ENCODE peak calls at places on chromosomes 2 and 18, in eight cellular contexts. One of them, this sample, is unnamed.

GRCh38 chr2:54704688-54705605 is 18.5 kb upstream of the EML6 start:
- DNase-seq in activated T-helper 9 cell treated with anti-CD3 and anti-CD28 coated beads, Interleukin-2, amount 50 U/mL, for 16 hours: no peak
- DNase-seq in GM23248: peak
- DNase-seq in anterior cingulate cortex: no peak
- DNase-seq in CD8-positive, alpha-beta memory T cell: no peak
- DNase-seq in GM04504: peak
- DNase-seq in AG08395: peak
- DNase-seq in psoas muscle: no peak
- DNase-seq in this sample: peak

GRCh38 chr18:49708674-49709580 is 104.4 kb downstream of the ACAA2 start:
- DNase-seq in activated T-helper 9 cell treated with anti-CD3 and anti-CD28 coated beads, Interleukin-2, amount 50 U/mL, for 16 hours: no peak
- DNase-seq in GM23248: no peak
- DNase-seq in anterior cingulate cortex: no peak
- DNase-seq in CD8-positive, alpha-beta memory T cell: no peak
- DNase-seq in GM04504: no peak
- DNase-seq in AG08395: no peak
- DNase-seq in psoas muscle: no peak
- DNase-seq in this sample: no peak

GRCh38 chr2:217099561-217099960 is 239.7 kb upstream of the TNP1 start:
- DNase-seq in activated T-helper 9 cell treated with anti-CD3 and anti-CD28 coated beads, Interleukin-2, amount 50 U/mL, for 16 hours: no peak
- DNase-seq in GM23248: peak
- DNase-seq in anterior cingulate cortex: no peak
- DNase-seq in CD8-positive, alpha-beta memory T cell: no peak
- DNase-seq in GM04504: no peak
- DNase-seq in AG08395: no peak
- DNase-seq in psoas muscle: peak
- DNase-seq in this sample: no peak

GRCh38 chr2:113754989-113755689 is 1.3 kb downstream of the SLC35F5 start:
- DNase-seq in activated T-helper 9 cell treated with anti-CD3 and anti-CD28 coated beads, Interleukin-2, amount 50 U/mL, for 16 hours: no peak
- DNase-seq in GM23248: peak
- DNase-seq in anterior cingulate cortex: no peak
- DNase-seq in CD8-positive, alpha-beta memory T cell: no peak
- DNase-seq in GM04504: no peak
- DNase-seq in AG08395: peak
- DNase-seq in psoas muscle: no peak
- DNase-seq in this sample: peak

GRCh38 chr2:175957845-175958244 is 44.2 kb downstream of the LNPK start:
- DNase-seq in activated T-helper 9 cell treated with anti-CD3 and anti-CD28 coated beads, Interleukin-2, amount 50 U/mL, for 16 hours: no peak
- DNase-seq in GM23248: no peak
- DNase-seq in anterior cingulate cortex: no peak
- DNase-seq in CD8-positive, alpha-beta memory T cell: no peak
- DNase-seq in GM04504: no peak
- DNase-seq in AG08395: no peak
- DNase-seq in psoas muscle: no peak
- DNase-seq in this sample: no peak

GRCh38 chr2:163407296-163407695 is 328.5 kb downstream of the FIGN start:
- DNase-seq in activated T-helper 9 cell treated with anti-CD3 and anti-CD28 coated beads, Interleukin-2, amount 50 U/mL, for 16 hours: no peak
- DNase-seq in GM23248: no peak
- DNase-seq in anterior cingulate cortex: no peak
- DNase-seq in CD8-positive, alpha-beta memory T cell: no peak
- DNase-seq in GM04504: no peak
- DNase-seq in AG08395: no peak
- DNase-seq in psoas muscle: no peak
- DNase-seq in this sample: peak

GRCh38 chr2:44420725-44421124 is 59.0 kb downstream of the CAMKMT start:
- DNase-seq in activated T-helper 9 cell treated with anti-CD3 and anti-CD28 coated beads, Interleukin-2, amount 50 U/mL, for 16 hours: no peak
- DNase-seq in GM23248: no peak
- DNase-seq in anterior cingulate cortex: no peak
- DNase-seq in CD8-positive, alpha-beta memory T cell: no peak
- DNase-seq in GM04504: no peak
- DNase-seq in AG08395: no peak
- DNase-seq in psoas muscle: no peak
- DNase-seq in this sample: no peak

GRCh38 chr2:138059967-138060635 is 95.8 kb downstream of the HNMT start:
- DNase-seq in activated T-helper 9 cell treated with anti-CD3 and anti-CD28 coated beads, Interleukin-2, amount 50 U/mL, for 16 hours: no peak
- DNase-seq in GM23248: peak
- DNase-seq in anterior cingulate cortex: no peak
- DNase-seq in CD8-positive, alpha-beta memory T cell: no peak
- DNase-seq in GM04504: peak
- DNase-seq in AG08395: peak
- DNase-seq in psoas muscle: peak
- DNase-seq in this sample: peak

GRCh38 chr18:79912994-79913831 is 38.2 kb downstream of the SLC66A2 start:
- DNase-seq in activated T-helper 9 cell treated with anti-CD3 and anti-CD28 coated beads, Interleukin-2, amount 50 U/mL, for 16 hours: no peak
- DNase-seq in GM23248: no peak
- DNase-seq in anterior cingulate cortex: no peak
- DNase-seq in CD8-positive, alpha-beta memory T cell: no peak
- DNase-seq in GM04504: no peak
- DNase-seq in AG08395: no peak
- DNase-seq in psoas muscle: no peak
- DNase-seq in this sample: no peak

GRCh38 chr2:37645363-37645762 is 26.1 kb downstream of the CDC42EP3 start:
- DNase-seq in activated T-helper 9 cell treated with anti-CD3 and anti-CD28 coated beads, Interleukin-2, amount 50 U/mL, for 16 hours: no peak
- DNase-seq in GM23248: peak
- DNase-seq in anterior cingulate cortex: no peak
- DNase-seq in CD8-positive, alpha-beta memory T cell: no peak
- DNase-seq in GM04504: no peak
- DNase-seq in AG08395: no peak
- DNase-seq in psoas muscle: no peak
- DNase-seq in this sample: no peak

GRCh38 chr2:230713331-230714121 is 884 bp downstream of the CAB39 start:
- DNase-seq in activated T-helper 9 cell treated with anti-CD3 and anti-CD28 coated beads, Interleukin-2, amount 50 U/mL, for 16 hours: peak
- DNase-seq in GM23248: peak
- DNase-seq in anterior cingulate cortex: no peak
- DNase-seq in CD8-positive, alpha-beta memory T cell: peak
- DNase-seq in GM04504: no peak
- DNase-seq in AG08395: peak
- DNase-seq in psoas muscle: peak
- DNase-seq in this sample: no peak

GRCh38 chr2:184532541-184532940 is 65.8 kb upstream of the ZNF804A start:
- DNase-seq in activated T-helper 9 cell treated with anti-CD3 and anti-CD28 coated beads, Interleukin-2, amount 50 U/mL, for 16 hours: no peak
- DNase-seq in GM23248: no peak
- DNase-seq in anterior cingulate cortex: no peak
- DNase-seq in CD8-positive, alpha-beta memory T cell: no peak
- DNase-seq in GM04504: no peak
- DNase-seq in AG08395: no peak
- DNase-seq in psoas muscle: no peak
- DNase-seq in this sample: no peak

GRCh38 chr2:101311390-101312019 is 3.0 kb upstream of the RNF149 start:
- DNase-seq in activated T-helper 9 cell treated with anti-CD3 and anti-CD28 coated beads, Interleukin-2, amount 50 U/mL, for 16 hours: no peak
- DNase-seq in GM23248: no peak
- DNase-seq in anterior cingulate cortex: no peak
- DNase-seq in CD8-positive, alpha-beta memory T cell: no peak
- DNase-seq in GM04504: no peak
- DNase-seq in AG08395: no peak
- DNase-seq in psoas muscle: no peak
- DNase-seq in this sample: no peak

GRCh38 chr2:27258051-27258450 is 4.8 kb downstream of the SLC30A3 start:
- DNase-seq in activated T-helper 9 cell treated with anti-CD3 and anti-CD28 coated beads, Interleukin-2, amount 50 U/mL, for 16 hours: no peak
- DNase-seq in GM23248: no peak
- DNase-seq in anterior cingulate cortex: no peak
- DNase-seq in CD8-positive, alpha-beta memory T cell: no peak
- DNase-seq in GM04504: no peak
- DNase-seq in AG08395: no peak
- DNase-seq in psoas muscle: no peak
- DNase-seq in this sample: no peak

GRCh38 chr18:48208432-48208948 is 200.7 kb downstream of the ZBTB7C start:
- DNase-seq in activated T-helper 9 cell treated with anti-CD3 and anti-CD28 coated beads, Interleukin-2, amount 50 U/mL, for 16 hours: no peak
- DNase-seq in GM23248: no peak
- DNase-seq in anterior cingulate cortex: no peak
- DNase-seq in CD8-positive, alpha-beta memory T cell: no peak
- DNase-seq in GM04504: no peak
- DNase-seq in AG08395: no peak
- DNase-seq in psoas muscle: no peak
- DNase-seq in this sample: no peak

GRCh38 chr2:168056242-168056641 is 191.2 kb downstream of the STK39 start:
- DNase-seq in activated T-helper 9 cell treated with anti-CD3 and anti-CD28 coated beads, Interleukin-2, amount 50 U/mL, for 16 hours: no peak
- DNase-seq in GM23248: no peak
- DNase-seq in anterior cingulate cortex: no peak
- DNase-seq in CD8-positive, alpha-beta memory T cell: no peak
- DNase-seq in GM04504: no peak
- DNase-seq in AG08395: no peak
- DNase-seq in psoas muscle: no peak
- DNase-seq in this sample: no peak

GRCh38 chr2:208618220-208618619 is 211.6 kb downstream of the PTH2R start:
- DNase-seq in activated T-helper 9 cell treated with anti-CD3 and anti-CD28 coated beads, Interleukin-2, amount 50 U/mL, for 16 hours: no peak
- DNase-seq in GM23248: no peak
- DNase-seq in anterior cingulate cortex: no peak
- DNase-seq in CD8-positive, alpha-beta memory T cell: no peak
- DNase-seq in GM04504: no peak
- DNase-seq in AG08395: no peak
- DNase-seq in psoas muscle: no peak
- DNase-seq in this sample: no peak

GRCh38 chr2:107393516-107393915 is 433.2 kb upstream of the RGPD4 start:
- DNase-seq in activated T-helper 9 cell treated with anti-CD3 and anti-CD28 coated beads, Interleukin-2, amount 50 U/mL, for 16 hours: no peak
- DNase-seq in GM23248: peak
- DNase-seq in anterior cingulate cortex: no peak
- DNase-seq in CD8-positive, alpha-beta memory T cell: no peak
- DNase-seq in GM04504: no peak
- DNase-seq in AG08395: no peak
- DNase-seq in psoas muscle: no peak
- DNase-seq in this sample: peak

GRCh38 chr2:83273322-83273721 is 1185.8 kb downstream of the SUCLG1 start:
- DNase-seq in activated T-helper 9 cell treated with anti-CD3 and anti-CD28 coated beads, Interleukin-2, amount 50 U/mL, for 16 hours: no peak
- DNase-seq in GM23248: no peak
- DNase-seq in anterior cingulate cortex: no peak
- DNase-seq in CD8-positive, alpha-beta memory T cell: no peak
- DNase-seq in GM04504: no peak
- DNase-seq in AG08395: no peak
- DNase-seq in psoas muscle: no peak
- DNase-seq in this sample: no peak

GRCh38 chr2:127069003-127069402 is 38.0 kb downstream of the BIN1 start:
- DNase-seq in activated T-helper 9 cell treated with anti-CD3 and anti-CD28 coated beads, Interleukin-2, amount 50 U/mL, for 16 hours: no peak
- DNase-seq in GM23248: no peak
- DNase-seq in anterior cingulate cortex: no peak
- DNase-seq in CD8-positive, alpha-beta memory T cell: no peak
- DNase-seq in GM04504: no peak
- DNase-seq in AG08395: no peak
- DNase-seq in psoas muscle: no peak
- DNase-seq in this sample: no peak

GRCh38 chr18:5073026-5073944 is 123.8 kb downstream of the AKAIN1 start:
- DNase-seq in activated T-helper 9 cell treated with anti-CD3 and anti-CD28 coated beads, Interleukin-2, amount 50 U/mL, for 16 hours: no peak
- DNase-seq in GM23248: peak
- DNase-seq in anterior cingulate cortex: no peak
- DNase-seq in CD8-positive, alpha-beta memory T cell: no peak
- DNase-seq in GM04504: peak
- DNase-seq in AG08395: peak
- DNase-seq in psoas muscle: no peak
- DNase-seq in this sample: peak

GRCh38 chr18:76524900-76525698 is 30.1 kb upstream of the ZNF516 start:
- DNase-seq in activated T-helper 9 cell treated with anti-CD3 and anti-CD28 coated beads, Interleukin-2, amount 50 U/mL, for 16 hours: no peak
- DNase-seq in GM23248: peak
- DNase-seq in anterior cingulate cortex: no peak
- DNase-seq in CD8-positive, alpha-beta memory T cell: no peak
- DNase-seq in GM04504: peak
- DNase-seq in AG08395: peak
- DNase-seq in psoas muscle: no peak
- DNase-seq in this sample: peak

GRCh38 chr2:162838141-162838500 is 446 bp downstream of the KCNH7 start:
- DNase-seq in activated T-helper 9 cell treated with anti-CD3 and anti-CD28 coated beads, Interleukin-2, amount 50 U/mL, for 16 hours: no peak
- DNase-seq in GM23248: no peak
- DNase-seq in anterior cingulate cortex: no peak
- DNase-seq in CD8-positive, alpha-beta memory T cell: no peak
- DNase-seq in GM04504: no peak
- DNase-seq in AG08395: no peak
- DNase-seq in psoas muscle: no peak
- DNase-seq in this sample: no peak

GRCh38 chr2:85231242-85231805 is 96.5 kb downstream of the TGOLN2 start:
- DNase-seq in activated T-helper 9 cell treated with anti-CD3 and anti-CD28 coated beads, Interleukin-2, amount 50 U/mL, for 16 hours: no peak
- DNase-seq in GM23248: no peak
- DNase-seq in anterior cingulate cortex: no peak
- DNase-seq in CD8-positive, alpha-beta memory T cell: no peak
- DNase-seq in GM04504: no peak
- DNase-seq in AG08395: no peak
- DNase-seq in psoas muscle: no peak
- DNase-seq in this sample: no peak

GRCh38 chr2:237257471-237257951 is 156.5 kb downstream of the COL6A3 start:
- DNase-seq in activated T-helper 9 cell treated with anti-CD3 and anti-CD28 coated beads, Interleukin-2, amount 50 U/mL, for 16 hours: no peak
- DNase-seq in GM23248: peak
- DNase-seq in anterior cingulate cortex: no peak
- DNase-seq in CD8-positive, alpha-beta memory T cell: no peak
- DNase-seq in GM04504: peak
- DNase-seq in AG08395: peak
- DNase-seq in psoas muscle: no peak
- DNase-seq in this sample: no peak

GRCh38 chr2:139478191-139478914 is 698.2 kb upstream of the NXPH2 start:
- DNase-seq in activated T-helper 9 cell treated with anti-CD3 and anti-CD28 coated beads, Interleukin-2, amount 50 U/mL, for 16 hours: no peak
- DNase-seq in GM23248: peak
- DNase-seq in anterior cingulate cortex: no peak
- DNase-seq in CD8-positive, alpha-beta memory T cell: no peak
- DNase-seq in GM04504: no peak
- DNase-seq in AG08395: no peak
- DNase-seq in psoas muscle: no peak
- DNase-seq in this sample: no peak

GRCh38 chr2:212537311-212538155 is 1.1 kb downstream of the ERBB4 start:
- DNase-seq in activated T-helper 9 cell treated with anti-CD3 and anti-CD28 coated beads, Interleukin-2, amount 50 U/mL, for 16 hours: no peak
- DNase-seq in GM23248: peak
- DNase-seq in anterior cingulate cortex: no peak
- DNase-seq in CD8-positive, alpha-beta memory T cell: no peak
- DNase-seq in GM04504: no peak
- DNase-seq in AG08395: peak
- DNase-seq in psoas muscle: peak
- DNase-seq in this sample: no peak

GRCh38 chr2:68849579-68850030 is 21.6 kb downstream of the BMP10 start:
- DNase-seq in activated T-helper 9 cell treated with anti-CD3 and anti-CD28 coated beads, Interleukin-2, amount 50 U/mL, for 16 hours: no peak
- DNase-seq in GM23248: no peak
- DNase-seq in anterior cingulate cortex: no peak
- DNase-seq in CD8-positive, alpha-beta memory T cell: no peak
- DNase-seq in GM04504: no peak
- DNase-seq in AG08395: no peak
- DNase-seq in psoas muscle: no peak
- DNase-seq in this sample: peak

GRCh38 chr2:105134076-105134475 is 96.2 kb downstream of the MRPS9 start:
- DNase-seq in activated T-helper 9 cell treated with anti-CD3 and anti-CD28 coated beads, Interleukin-2, amount 50 U/mL, for 16 hours: no peak
- DNase-seq in GM23248: peak
- DNase-seq in anterior cingulate cortex: no peak
- DNase-seq in CD8-positive, alpha-beta memory T cell: no peak
- DNase-seq in GM04504: no peak
- DNase-seq in AG08395: no peak
- DNase-seq in psoas muscle: no peak
- DNase-seq in this sample: no peak

This sample was measured in iris pigment epithelial cell.